ENCODE peak calls at places on chromosome 22, in six cellular contexts. C is right cardiac atrium; J is stimulated activated CD8-positive, alpha-beta memory T cell treated with anti-CD3 and anti-CD28 coated beads, Interleukin-15, amount 100 ng/mL, for 4 hours; G is cardiac muscle cell; Y is esophagus squamous epithelium; L is SHP77. P is an unnamed sample.
A peak's percentile ranks its signal among the peaks of the same experiment; 100 is the strongest.

GRCh38 chr22:48940266-48940987 is 887.2 kb downstream of the BRD1 start:
- DNase-seq in C (no peak), J (no peak), G (no peak), Y (no peak), L (no peak), P (no peak)

GRCh38 chr22:44195189-44195871 is 14.6 kb downstream of the PARVG start:
- DNase-seq in C (no peak), J (no peak), G (no peak), Y (no peak), L (no peak), P (no peak)

GRCh38 chr22:48491451-48491941 is 1336.2 kb downstream of the BRD1 start:
- DNase-seq in C (no peak), J (no peak), G (no peak), Y (no peak), L (no peak), P (no peak)

GRCh38 chr22:45096256-45096907 is 67.3 kb upstream of the NUP50 start:
- DNase-seq in C (peak; percentile 62), J (no peak), G (peak; percentile 67), Y (no peak), L (peak; percentile 60), P (peak; percentile 36)

GRCh38 chr22:30609260-30610185 is 2.5 kb downstream of the TCN2 start:
- DNase-seq in C (peak; percentile 70), J (no peak), G (peak; percentile 78), Y (no peak), L (no peak), P (peak; percentile 56)

GRCh38 chr22:25779426-25779825 is 37.4 kb downstream of the MYO18B start:
- DNase-seq in C (no peak), J (no peak), G (no peak), Y (no peak), L (no peak), P (no peak)

GRCh38 chr22:28283025-28283654 is 364.1 kb upstream of the PITPNB start:
- DNase-seq in C (no peak), J (no peak), G (peak; percentile 21), Y (no peak), L (no peak), P (no peak)

GRCh38 chr22:41369089-41369745 is 12.5 kb upstream of the TEF start:
- DNase-seq in C (no peak), J (no peak), G (no peak), Y (no peak), L (no peak), P (no peak)

GRCh38 chr22:35966314-35967045 is 62.1 kb downstream of the RBFOX2 start:
- DNase-seq in C (no peak), J (no peak), G (no peak), Y (no peak), L (no peak), P (no peak)

GRCh38 chr22:44139773-44140172 is 41.0 kb upstream of the PARVG start:
- DNase-seq in C (no peak), J (no peak), G (no peak), Y (no peak), L (no peak), P (no peak)

GRCh38 chr22:29030016-29030617 is 31.5 kb downstream of the C22orf31 start:
- DNase-seq in C (no peak), J (no peak), G (peak; percentile 36), Y (no peak), L (no peak), P (no peak)

GRCh38 chr22:19720150-19720827 is 3.0 kb upstream of the GP1BB start:
- DNase-seq in C (no peak), J (no peak), G (no peak), Y (no peak), L (no peak), P (no peak)

GRCh38 chr22:39518996-39519680 is 1.2 kb upstream of the ATF4 start:
- DNase-seq in C (peak; percentile 67), J (no peak), G (peak; percentile 42), Y (no peak), L (peak; percentile 43), P (no peak)

GRCh38 chr22:38709306-38709705 is 3.6 kb downstream of the GTPBP1 start:
- DNase-seq in C (no peak), J (no peak), G (no peak), Y (no peak), L (no peak), P (no peak)